ENCODE peak calls at places on chromosomes 13 and 19, in seven cellular contexts. One of them, this sample, is unnamed.

GRCh38 chr13:35812730-35813129 is 318.5 kb downstream of the DCLK1 start:
- DNase-seq in breast epithelium: no peak
- DNase-seq in AML-193: no peak
- DNase-seq in DMS153: no peak
- DNase-seq in activated T-cell treated with anti-CD3 and anti-CD28 coated beads, Interleukin-2, amount 50 U/mL, for 72 hours: no peak
- DNase-seq in psoas muscle: no peak
- DNase-seq in putamen: no peak
- DNase-seq in this sample: no peak

GRCh38 chr13:67148219-67148583 is 81.9 kb downstream of the PCDH9 start:
- DNase-seq in breast epithelium: no peak
- DNase-seq in AML-193: no peak
- DNase-seq in DMS153: no peak
- DNase-seq in activated T-cell treated with anti-CD3 and anti-CD28 coated beads, Interleukin-2, amount 50 U/mL, for 72 hours: no peak
- DNase-seq in psoas muscle: no peak
- DNase-seq in putamen: no peak
- DNase-seq in this sample: no peak

GRCh38 chr19:10086904-10087256 is 763 bp downstream of the SHFL start:
- DNase-seq in breast epithelium: no peak
- DNase-seq in AML-193: no peak
- DNase-seq in DMS153: no peak
- DNase-seq in activated T-cell treated with anti-CD3 and anti-CD28 coated beads, Interleukin-2, amount 50 U/mL, for 72 hours: peak; percentile 53
- DNase-seq in psoas muscle: no peak
- DNase-seq in putamen: no peak
- DNase-seq in this sample: no peak

GRCh38 chr13:48000559-48001126 is 430 bp downstream of the SUCLA2 start:
- DNase-seq in breast epithelium: no peak
- DNase-seq in AML-193: no peak
- DNase-seq in DMS153: no peak
- DNase-seq in activated T-cell treated with anti-CD3 and anti-CD28 coated beads, Interleukin-2, amount 50 U/mL, for 72 hours: no peak
- DNase-seq in psoas muscle: no peak
- DNase-seq in putamen: no peak
- DNase-seq in this sample: no peak

GRCh38 chr13:27194895-27195764 is 23.5 kb upstream of the USP12 start:
- DNase-seq in breast epithelium: no peak
- DNase-seq in AML-193: no peak
- DNase-seq in DMS153: no peak
- DNase-seq in activated T-cell treated with anti-CD3 and anti-CD28 coated beads, Interleukin-2, amount 50 U/mL, for 72 hours: peak; percentile 33
- DNase-seq in psoas muscle: no peak
- DNase-seq in putamen: no peak
- DNase-seq in this sample: no peak

GRCh38 chr19:51664997-51665396 is 18.4 kb upstream of the SIGLEC14 start:
- DNase-seq in breast epithelium: no peak
- DNase-seq in AML-193: peak; percentile 25
- DNase-seq in DMS153: no peak
- DNase-seq in activated T-cell treated with anti-CD3 and anti-CD28 coated beads, Interleukin-2, amount 50 U/mL, for 72 hours: no peak
- DNase-seq in psoas muscle: no peak
- DNase-seq in putamen: no peak
- DNase-seq in this sample: no peak

GRCh38 chr13:33612641-33613638 is 205.0 kb upstream of the RFC3 start:
- DNase-seq in breast epithelium: no peak
- DNase-seq in AML-193: no peak
- DNase-seq in DMS153: no peak
- DNase-seq in activated T-cell treated with anti-CD3 and anti-CD28 coated beads, Interleukin-2, amount 50 U/mL, for 72 hours: peak; percentile 45
- DNase-seq in psoas muscle: no peak
- DNase-seq in putamen: no peak
- DNase-seq in this sample: no peak

GRCh38 chr13:46717275-46717674 is 79.7 kb downstream of the ESD start:
- DNase-seq in breast epithelium: no peak
- DNase-seq in AML-193: no peak
- DNase-seq in DMS153: no peak
- DNase-seq in activated T-cell treated with anti-CD3 and anti-CD28 coated beads, Interleukin-2, amount 50 U/mL, for 72 hours: no peak
- DNase-seq in psoas muscle: no peak
- DNase-seq in putamen: no peak
- DNase-seq in this sample: no peak

GRCh38 chr19:39709026-39709872 is 5.0 kb downstream of the LGALS14 start:
- DNase-seq in breast epithelium: no peak
- DNase-seq in AML-193: no peak
- DNase-seq in DMS153: no peak
- DNase-seq in activated T-cell treated with anti-CD3 and anti-CD28 coated beads, Interleukin-2, amount 50 U/mL, for 72 hours: no peak
- DNase-seq in psoas muscle: no peak
- DNase-seq in putamen: no peak
- DNase-seq in this sample: no peak

GRCh38 chr13:72255908-72256307 is 388.9 kb upstream of the DACH1 start:
- DNase-seq in breast epithelium: no peak
- DNase-seq in AML-193: peak; percentile 16
- DNase-seq in DMS153: peak; percentile 47
- DNase-seq in activated T-cell treated with anti-CD3 and anti-CD28 coated beads, Interleukin-2, amount 50 U/mL, for 72 hours: no peak
- DNase-seq in psoas muscle: no peak
- DNase-seq in putamen: peak; percentile 9
- DNase-seq in this sample: peak; percentile 39

GRCh38 chr13:86051134-86052103 is 252.2 kb upstream of the SLITRK6 start:
- DNase-seq in breast epithelium: no peak
- DNase-seq in AML-193: no peak
- DNase-seq in DMS153: peak; percentile 72
- DNase-seq in activated T-cell treated with anti-CD3 and anti-CD28 coated beads, Interleukin-2, amount 50 U/mL, for 72 hours: no peak
- DNase-seq in psoas muscle: no peak
- DNase-seq in putamen: no peak
- DNase-seq in this sample: peak; percentile 94

GRCh38 chr13:41579168-41579567 is 121.8 kb downstream of the RGCC start:
- DNase-seq in breast epithelium: no peak
- DNase-seq in AML-193: no peak
- DNase-seq in DMS153: no peak
- DNase-seq in activated T-cell treated with anti-CD3 and anti-CD28 coated beads, Interleukin-2, amount 50 U/mL, for 72 hours: no peak
- DNase-seq in psoas muscle: no peak
- DNase-seq in putamen: no peak
- DNase-seq in this sample: no peak

GRCh38 chr13:78602561-78603239 is 652 bp downstream of the POU4F1 start:
- DNase-seq in breast epithelium: no peak
- DNase-seq in AML-193: no peak
- DNase-seq in DMS153: no peak
- DNase-seq in activated T-cell treated with anti-CD3 and anti-CD28 coated beads, Interleukin-2, amount 50 U/mL, for 72 hours: no peak
- DNase-seq in psoas muscle: no peak
- DNase-seq in putamen: no peak
- DNase-seq in this sample: no peak

GRCh38 chr13:101149735-101150380 is 266.4 kb downstream of the NALCN start:
- DNase-seq in breast epithelium: no peak
- DNase-seq in AML-193: no peak
- DNase-seq in DMS153: no peak
- DNase-seq in activated T-cell treated with anti-CD3 and anti-CD28 coated beads, Interleukin-2, amount 50 U/mL, for 72 hours: no peak
- DNase-seq in psoas muscle: no peak
- DNase-seq in putamen: no peak
- DNase-seq in this sample: peak; percentile 2

GRCh38 chr19:33191501-33191900 is 2.6 kb upstream of the LRP3 start:
- DNase-seq in breast epithelium: no peak
- DNase-seq in AML-193: no peak
- DNase-seq in DMS153: no peak
- DNase-seq in activated T-cell treated with anti-CD3 and anti-CD28 coated beads, Interleukin-2, amount 50 U/mL, for 72 hours: no peak
- DNase-seq in psoas muscle: no peak
- DNase-seq in putamen: no peak
- DNase-seq in this sample: no peak

GRCh38 chr13:65656740-65657329 is 1573.3 kb downstream of the PCDH9 start:
- DNase-seq in breast epithelium: no peak
- DNase-seq in AML-193: peak; percentile 2
- DNase-seq in DMS153: peak; percentile 4
- DNase-seq in activated T-cell treated with anti-CD3 and anti-CD28 coated beads, Interleukin-2, amount 50 U/mL, for 72 hours: no peak
- DNase-seq in psoas muscle: no peak
- DNase-seq in putamen: no peak
- DNase-seq in this sample: no peak

GRCh38 chr19:38452430-38453366 is 19.2 kb downstream of the RYR1 start:
- DNase-seq in breast epithelium: no peak
- DNase-seq in AML-193: no peak
- DNase-seq in DMS153: no peak
- DNase-seq in activated T-cell treated with anti-CD3 and anti-CD28 coated beads, Interleukin-2, amount 50 U/mL, for 72 hours: peak; percentile 7
- DNase-seq in psoas muscle: peak; percentile 53
- DNase-seq in putamen: no peak
- DNase-seq in this sample: no peak

GRCh38 chr13:27182844-27183497 is 11.4 kb upstream of the USP12 start:
- DNase-seq in breast epithelium: peak; percentile 30
- DNase-seq in AML-193: no peak
- DNase-seq in DMS153: no peak
- DNase-seq in activated T-cell treated with anti-CD3 and anti-CD28 coated beads, Interleukin-2, amount 50 U/mL, for 72 hours: no peak
- DNase-seq in psoas muscle: peak; percentile 69
- DNase-seq in putamen: no peak
- DNase-seq in this sample: no peak

GRCh38 chr19:33740811-33741396 is 55.8 kb upstream of the KCTD15 start:
- DNase-seq in breast epithelium: no peak
- DNase-seq in AML-193: peak; percentile 3
- DNase-seq in DMS153: no peak
- DNase-seq in activated T-cell treated with anti-CD3 and anti-CD28 coated beads, Interleukin-2, amount 50 U/mL, for 72 hours: peak; percentile 11
- DNase-seq in psoas muscle: no peak
- DNase-seq in putamen: no peak
- DNase-seq in this sample: no peak

GRCh38 chr19:8517551-8518442 is 3.8 kb upstream of the ZNF414 start:
- DNase-seq in breast epithelium: no peak
- DNase-seq in AML-193: peak; percentile 93
- DNase-seq in DMS153: no peak
- DNase-seq in activated T-cell treated with anti-CD3 and anti-CD28 coated beads, Interleukin-2, amount 50 U/mL, for 72 hours: peak; percentile 36
- DNase-seq in psoas muscle: no peak
- DNase-seq in putamen: no peak
- DNase-seq in this sample: no peak

GRCh38 chr13:53138369-53139036 is 109.9 kb downstream of the OLFM4 start:
- DNase-seq in breast epithelium: no peak
- DNase-seq in AML-193: no peak
- DNase-seq in DMS153: no peak
- DNase-seq in activated T-cell treated with anti-CD3 and anti-CD28 coated beads, Interleukin-2, amount 50 U/mL, for 72 hours: no peak
- DNase-seq in psoas muscle: peak; percentile 59
- DNase-seq in putamen: no peak
- DNase-seq in this sample: no peak

GRCh38 chr19:50003810-50004419 is 21.3 kb downstream of the VRK3 start:
- DNase-seq in breast epithelium: peak; percentile 19
- DNase-seq in AML-193: peak; percentile 39
- DNase-seq in DMS153: no peak
- DNase-seq in activated T-cell treated with anti-CD3 and anti-CD28 coated beads, Interleukin-2, amount 50 U/mL, for 72 hours: peak; percentile 41
- DNase-seq in psoas muscle: peak; percentile 53
- DNase-seq in putamen: no peak
- DNase-seq in this sample: no peak

GRCh38 chr19:5436101-5436947 is 18.9 kb upstream of the ZNRF4 start:
- DNase-seq in breast epithelium: no peak
- DNase-seq in AML-193: no peak
- DNase-seq in DMS153: no peak
- DNase-seq in activated T-cell treated with anti-CD3 and anti-CD28 coated beads, Interleukin-2, amount 50 U/mL, for 72 hours: no peak
- DNase-seq in psoas muscle: no peak
- DNase-seq in putamen: peak; percentile 15
- DNase-seq in this sample: peak; percentile 84

GRCh38 chr19:30064021-30064699 is 122.1 kb downstream of the URI1 start:
- DNase-seq in breast epithelium: no peak
- DNase-seq in AML-193: no peak
- DNase-seq in DMS153: no peak
- DNase-seq in activated T-cell treated with anti-CD3 and anti-CD28 coated beads, Interleukin-2, amount 50 U/mL, for 72 hours: no peak
- DNase-seq in psoas muscle: no peak
- DNase-seq in putamen: no peak
- DNase-seq in this sample: no peak

GRCh38 chr19:32924200-32924599 is 47.6 kb downstream of the CEP89 start:
- DNase-seq in breast epithelium: no peak
- DNase-seq in AML-193: no peak
- DNase-seq in DMS153: peak; percentile 35
- DNase-seq in activated T-cell treated with anti-CD3 and anti-CD28 coated beads, Interleukin-2, amount 50 U/mL, for 72 hours: no peak
- DNase-seq in psoas muscle: no peak
- DNase-seq in putamen: no peak
- DNase-seq in this sample: no peak

GRCh38 chr13:97339019-97339988 is 94.7 kb upstream of the RAP2A start:
- DNase-seq in breast epithelium: no peak
- DNase-seq in AML-193: no peak
- DNase-seq in DMS153: no peak
- DNase-seq in activated T-cell treated with anti-CD3 and anti-CD28 coated beads, Interleukin-2, amount 50 U/mL, for 72 hours: no peak
- DNase-seq in psoas muscle: peak; percentile 44
- DNase-seq in putamen: peak; percentile 42
- DNase-seq in this sample: no peak

GRCh38 chr13:33052446-33052845 is 36.2 kb downstream of the KL start:
- DNase-seq in breast epithelium: no peak
- DNase-seq in AML-193: no peak
- DNase-seq in DMS153: no peak
- DNase-seq in activated T-cell treated with anti-CD3 and anti-CD28 coated beads, Interleukin-2, amount 50 U/mL, for 72 hours: no peak
- DNase-seq in psoas muscle: no peak
- DNase-seq in putamen: no peak
- DNase-seq in this sample: no peak

GRCh38 chr13:110593430-110594130 is 21.8 kb upstream of the NAXD start:
- DNase-seq in breast epithelium: no peak
- DNase-seq in AML-193: peak; percentile 85
- DNase-seq in DMS153: peak; percentile 40
- DNase-seq in activated T-cell treated with anti-CD3 and anti-CD28 coated beads, Interleukin-2, amount 50 U/mL, for 72 hours: peak; percentile 13
- DNase-seq in psoas muscle: no peak
- DNase-seq in putamen: no peak
- DNase-seq in this sample: peak; percentile 39

GRCh38 chr13:48333976-48334375 is 30.4 kb downstream of the RB1 start:
- DNase-seq in breast epithelium: no peak
- DNase-seq in AML-193: no peak
- DNase-seq in DMS153: no peak
- DNase-seq in activated T-cell treated with anti-CD3 and anti-CD28 coated beads, Interleukin-2, amount 50 U/mL, for 72 hours: no peak
- DNase-seq in psoas muscle: no peak
- DNase-seq in putamen: no peak
- DNase-seq in this sample: no peak

GRCh38 chr19:55157064-55157908 is at the start of gene TNNI3:
- DNase-seq in breast epithelium: no peak
- DNase-seq in AML-193: no peak
- DNase-seq in DMS153: no peak
- DNase-seq in activated T-cell treated with anti-CD3 and anti-CD28 coated beads, Interleukin-2, amount 50 U/mL, for 72 hours: no peak
- DNase-seq in psoas muscle: no peak
- DNase-seq in putamen: no peak
- DNase-seq in this sample: no peak

GRCh38 chr19:55632463-55632834 is 8.1 kb upstream of the ZNF784 start:
- DNase-seq in breast epithelium: peak; percentile 94
- DNase-seq in AML-193: peak; percentile 87
- DNase-seq in DMS153: peak; percentile 88
- DNase-seq in activated T-cell treated with anti-CD3 and anti-CD28 coated beads, Interleukin-2, amount 50 U/mL, for 72 hours: peak; percentile 94
- DNase-seq in psoas muscle: peak; percentile 63
- DNase-seq in putamen: peak; percentile 86
- DNase-seq in this sample: peak; percentile 86

GRCh38 chr19:39057615-39058014 is 25.3 kb upstream of the FBXO27 start:
- DNase-seq in breast epithelium: no peak
- DNase-seq in AML-193: no peak
- DNase-seq in DMS153: no peak
- DNase-seq in activated T-cell treated with anti-CD3 and anti-CD28 coated beads, Interleukin-2, amount 50 U/mL, for 72 hours: no peak
- DNase-seq in psoas muscle: no peak
- DNase-seq in putamen: no peak
- DNase-seq in this sample: no peak